ENCODE peak calls at places on chromosome 17, in nine cellular contexts. Q is WTC11; T is anterior cingulate cortex; N is ELF-1; X is Ammon's horn; U is stimulated activated CD4-positive, alpha-beta T cell treated with anti-CD3 and anti-CD28 coated beads, Interleukin-1b, Interleukin-23, amount 100 ng/mL, for 24 hours; H is EL; P is AG08396; W is GDM1. J is an unnamed sample.

GRCh38 chr17:79258042-79258441 is 183.4 kb downstream of the ENGASE start:
- DNase-seq in Q (no peak), T (no peak), N (no peak), X (no peak), U (no peak), H (no peak), P (no peak), W (no peak), J (no peak)

GRCh38 chr17:82859431-82860403 is 19.9 kb upstream of the ZNF750 start:
- DNase-seq in Q (no peak), T (no peak), N (peak; percentile 86), X (peak; percentile 56), U (no peak), H (peak; percentile 71), P (peak; percentile 83), W (peak; percentile 69), J (no peak)

GRCh38 chr17:80105762-80106161 is 4.4 kb downstream of the GAA start:
- DNase-seq in Q (no peak), T (no peak), N (no peak), X (peak; percentile 58), U (no peak), H (no peak), P (peak; percentile 74), W (no peak), J (no peak)

GRCh38 chr17:77555741-77556291 is 402.7 kb upstream of the TNRC6C start:
- DNase-seq in Q (no peak), T (peak; percentile 50), N (no peak), X (peak; percentile 47), U (no peak), H (no peak), P (no peak), W (no peak), J (no peak)

GRCh38 chr17:22441776-22442175 is 749.5 kb downstream of the KCNJ18 start:
- DNase-seq in Q (no peak), T (no peak), N (no peak), X (no peak), U (no peak), H (no peak), P (no peak), W (no peak), J (no peak)

GRCh38 chr17:29136998-29137730 is 43.0 kb downstream of the MYO18A start:
- DNase-seq in Q (no peak), T (no peak), N (no peak), X (no peak), U (no peak), H (peak; percentile 67), P (no peak), W (no peak), J (no peak)

GRCh38 chr17:55731586-55732250 is 9.1 kb upstream of the TMEM100 start:
- DNase-seq in Q (no peak), T (no peak), N (peak; percentile 69), X (no peak), U (no peak), H (no peak), P (peak; percentile 33), W (no peak), J (no peak)

GRCh38 chr17:16935241-16935663 is 36.7 kb downstream of the TNFRSF13B start:
- DNase-seq in Q (no peak), T (no peak), N (no peak), X (no peak), U (no peak), H (no peak), P (no peak), W (no peak), J (no peak)

GRCh38 chr17:67491009-67491677 is 114.1 kb downstream of the PITPNC1 start:
- DNase-seq in Q (peak; percentile 47), T (no peak), N (peak; percentile 73), X (peak; percentile 85), U (no peak), H (peak; percentile 97), P (peak; percentile 93), W (no peak), J (no peak)

GRCh38 chr17:56319531-56319930 is 166.3 kb downstream of the ANKFN1 start:
- DNase-seq in Q (no peak), T (no peak), N (no peak), X (peak; percentile 33), U (no peak), H (peak; percentile 76), P (peak; percentile 37), W (peak; percentile 55), J (peak; percentile 83)

GRCh38 chr17:30113213-30113612 is 3.4 kb upstream of the NSRP1 start:
- DNase-seq in Q (no peak), T (no peak), N (no peak), X (no peak), U (no peak), H (peak; percentile 44), P (no peak), W (no peak), J (peak; percentile 73)

GRCh38 chr17:75892556-75893224 is 4.1 kb downstream of the TRIM65 start:
- DNase-seq in Q (no peak), T (no peak), N (no peak), X (no peak), U (no peak), H (no peak), P (no peak), W (no peak), J (no peak)

GRCh38 chr17:40516581-40517285 is 15.3 kb upstream of the TNS4 start:
- DNase-seq in Q (no peak), T (no peak), N (peak; percentile 47), X (no peak), U (peak; percentile 35), H (peak; percentile 72), P (no peak), W (peak; percentile 45), J (peak; percentile 92)

GRCh38 chr17:17595755-17596154 is 4.2 kb upstream of the PEMT start:
- DNase-seq in Q (no peak), T (no peak), N (no peak), X (no peak), U (no peak), H (no peak), P (no peak), W (no peak), J (no peak)

GRCh38 chr17:19762515-19762961 is 14.4 kb upstream of the ALDH3A1 start:
- DNase-seq in Q (peak; percentile 92), T (no peak), N (peak; percentile 83), X (peak; percentile 85), U (peak; percentile 29), H (peak; percentile 42), P (peak; percentile 89), W (peak; percentile 27), J (peak; percentile 44)

GRCh38 chr17:4167786-4168185 is 24.8 kb downstream of the CYB5D2 start:
- DNase-seq in Q (no peak), T (no peak), N (no peak), X (peak; percentile 49), U (no peak), H (no peak), P (no peak), W (no peak), J (no peak)

GRCh38 chr17:32772453-32773025 is 104.4 kb downstream of the MYO1D start:
- DNase-seq in Q (no peak), T (no peak), N (no peak), X (no peak), U (no peak), H (no peak), P (no peak), W (no peak), J (no peak)

GRCh38 chr17:61927211-61928100 is at the start of gene INTS2:
- DNase-seq in Q (peak; percentile 92), T (peak; percentile 91), N (peak; percentile 97), X (peak; percentile 96), U (peak; percentile 93), H (peak; percentile 95), P (peak; percentile 97), W (peak; percentile 83), J (peak; percentile 95)

GRCh38 chr17:8965394-8966168 is at the start of gene PIK3R5:
- DNase-seq in Q (peak; percentile 92), T (no peak), N (peak; percentile 79), X (no peak), U (peak; percentile 76), H (no peak), P (no peak), W (peak; percentile 73), J (peak; percentile 87)